ENCODE peak calls at places on chromosomes 4 and X, in four cellular contexts. N, B, O and T are unnamed samples.

GRCh38 chr4:144402176-144402575 is 243.8 kb upstream of the HHIP start:
- DNase-seq in B (no peak), O (no peak), N (no peak), T (no peak)

GRCh38 chr4:143186634-143187033 is 1.9 kb downstream of the USP38 start:
- DNase-seq in O (peak; percentile 13), B (no peak), N (peak; percentile 17), T (no peak)

GRCh38 chr4:185835336-185835735 is 23.3 kb upstream of the SORBS2 start:
- DNase-seq in O (no peak), N (no peak), B (no peak), T (no peak)

GRCh38 chr4:123555500-123556273 is 159.1 kb downstream of the SPRY1 start:
- DNase-seq in B (peak; percentile 92), O (peak; percentile 99), N (peak; percentile 19), T (peak; percentile 93)

GRCh38 chr4:78336093-78336943 is 215.3 kb upstream of the ANXA3 start:
- DNase-seq in N (no peak), O (peak; percentile 93), B (no peak), T (no peak)

GRCh38 chr4:2436301-2436700 is 17.5 kb downstream of the CFAP99 start:
- DNase-seq in N (no peak), B (no peak), O (no peak), T (no peak)

GRCh38 chr4:2923678-2924173 is 39.5 kb downstream of the NOP14 start:
- DNase-seq in B (peak; percentile 14), O (no peak), N (no peak), T (no peak)

GRCh38 chr4:22238742-22239141 is 277.1 kb downstream of the ADGRA3 start:
- DNase-seq in N (no peak), B (no peak), O (no peak), T (no peak)

GRCh38 chr4:21744046-21744445 is 204.5 kb downstream of the KCNIP4 start:
- DNase-seq in B (no peak), O (no peak), N (no peak), T (no peak)

GRCh38 chrX:74349387-74349786 is 45.4 kb downstream of the ZCCHC13 start:
- DNase-seq in N (no peak), B (no peak), O (peak; percentile 53), T (no peak)

GRCh38 chr4:15233626-15234025 is 194.2 kb upstream of the C1QTNF7 start:
- DNase-seq in O (no peak), B (no peak), N (no peak), T (no peak)

GRCh38 chrX:77451041-77451440 is 3.9 kb downstream of the FGF16 start:
- DNase-seq in B (no peak), N (no peak), O (no peak), T (no peak)

GRCh38 chr4:2091990-2092652 is 33.0 kb downstream of the NAT8L start:
- DNase-seq in N (no peak), B (no peak), O (no peak), T (peak; percentile 38)

GRCh38 chrX:129719931-129720520 is 18.8 kb upstream of the XPNPEP2 start:
- DNase-seq in N (no peak), O (peak; percentile 40), B (no peak), T (no peak)

GRCh38 chrX:63958134-63958865 is 173.3 kb upstream of the ARHGEF9 start:
- DNase-seq in O (no peak), N (no peak), B (no peak), T (no peak)

GRCh38 chr4:153022233-153022632 is 86.1 kb downstream of the FHDC1 start:
- DNase-seq in N (no peak), O (no peak), B (no peak), T (no peak)

GRCh38 chr4:83074086-83074704 is 39.2 kb downstream of the COPS4 start:
- DNase-seq in B (no peak), O (peak; percentile 94), N (peak; percentile 43), T (no peak)

GRCh38 chr4:173518419-173519102 is 11.5 kb downstream of the HAND2 start:
- DNase-seq in N (no peak), B (no peak), O (peak; percentile 52), T (no peak)

GRCh38 chrX:70039758-70040157 is 10.0 kb downstream of the AWAT2 start:
- DNase-seq in N (no peak), O (no peak), B (no peak), T (no peak)

GRCh38 chrX:74422576-74423288 is 1.4 kb downstream of the SLC16A2 start:
- DNase-seq in B (peak; percentile 43), N (no peak), O (peak; percentile 78), T (peak; percentile 70)

GRCh38 chr4:143375326-143376073 is 38.8 kb downstream of the GAB1 start:
- DNase-seq in B (no peak), O (no peak), N (peak; percentile 44), T (no peak)

GRCh38 chrX:131763674-131764073 is 219.8 kb downstream of the OR13H1 start:
- DNase-seq in N (no peak), O (no peak), B (no peak), T (peak; percentile 81)

GRCh38 chr4:1337376-1337831 is 9.6 kb upstream of the UVSSA start:
- DNase-seq in O (no peak), B (no peak), N (no peak), T (no peak)

GRCh38 chrX:19554786-19555185 is 39.5 kb upstream of the MAP3K15 start:
- DNase-seq in B (no peak), N (no peak), O (peak; percentile 37), T (no peak)

GRCh38 chr4:142402925-142403324 is 443.2 kb downstream of the INPP4B start:
- DNase-seq in B (no peak), O (peak; percentile 54), N (no peak), T (no peak)

GRCh38 chr4:77104405-77105292 is 28.9 kb upstream of the CCNI start:
- DNase-seq in O (peak; percentile 65), N (no peak), B (peak; percentile 79), T (peak; percentile 63)

GRCh38 chrX:71577682-71578081 is 555 bp upstream of the GCNA start:
- DNase-seq in B (no peak), N (peak; percentile 20), O (peak; percentile 3), T (no peak)

GRCh38 chr4:89535251-89535650 is 227.7 kb upstream of the GPRIN3 start:
- DNase-seq in B (no peak), N (no peak), O (peak; percentile 25), T (no peak)

GRCh38 chr4:94455081-94455480 is 3.3 kb downstream of the PDLIM5 start:
- DNase-seq in O (peak; percentile 90), N (peak; percentile 22), B (peak; percentile 82), T (peak; percentile 88)

GRCh38 chrX:112852850-112853249 is 12.2 kb upstream of the AMOT start:
- DNase-seq in N (no peak), O (no peak), B (no peak), T (no peak)

GRCh38 chrX:112851806-112852205 is 11.2 kb upstream of the AMOT start:
- DNase-seq in N (no peak), B (no peak), O (peak; percentile 70), T (no peak)

DNA sequence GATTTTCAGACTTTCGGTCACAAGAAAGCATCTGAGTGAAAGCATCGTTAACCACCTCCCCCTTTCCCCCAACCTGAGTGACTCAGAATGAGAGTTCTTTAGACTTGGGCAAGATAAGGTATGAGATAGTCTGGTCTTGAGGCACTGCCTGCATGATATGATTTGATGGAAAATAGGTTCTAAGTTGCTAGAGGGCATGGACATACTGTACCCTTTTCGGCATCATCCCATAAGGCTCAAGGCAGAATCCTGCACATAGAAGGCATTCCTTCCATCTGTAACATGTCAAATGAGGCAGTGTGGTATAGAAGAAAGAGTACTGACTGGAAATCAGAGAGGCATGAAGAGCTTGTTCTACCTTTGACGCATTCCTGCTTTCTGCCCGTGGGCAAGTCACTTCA is 16.8 kb upstream of the AMOT start:
- DNase-seq in B (no peak), N (no peak), O (no peak), T (no peak)
- H3K4me1 ChIP-seq in B (no peaks in the 10 kb centered on the region), N (no peaks in the 10 kb centered on the region), O (no peaks in the 10 kb centered on the region), T (no peaks in the 10 kb centered on the region)

DNA sequence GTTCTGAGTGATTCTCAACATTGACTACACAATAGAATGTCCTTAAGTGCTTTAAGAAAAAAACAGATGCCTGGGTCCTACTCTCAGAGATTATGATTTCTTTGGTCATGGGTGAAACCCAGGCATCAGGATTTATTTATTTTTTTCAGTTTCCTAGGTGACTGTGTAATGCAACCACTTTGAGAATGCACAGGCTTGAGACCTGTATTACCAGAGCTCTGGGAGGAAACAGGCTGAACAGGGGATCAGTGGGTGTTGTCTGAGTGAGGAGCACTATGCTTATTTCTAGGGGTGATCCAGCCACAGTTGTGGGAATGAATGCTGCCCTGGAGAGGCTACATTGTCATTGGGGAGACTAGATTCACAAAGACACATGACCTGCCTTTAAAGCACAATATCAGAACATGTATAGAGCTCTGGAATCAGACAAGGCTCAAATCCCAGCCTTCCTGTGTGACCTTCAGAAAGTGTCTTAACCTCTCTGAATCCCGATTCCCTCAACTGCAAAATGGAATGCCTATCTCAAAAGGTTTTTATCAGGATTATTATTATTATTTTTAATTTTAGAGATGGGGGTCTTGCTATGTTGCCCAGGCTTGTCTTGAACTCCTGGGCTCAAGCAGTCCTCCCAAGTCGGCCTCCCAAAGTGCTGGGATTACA is 61.6 kb upstream of the PRPS1 start:
- DNase-seq in B (no peak), N (no peak), O (peak; percentile 3), T (no peak)
- H3K4me1 ChIP-seq in B (no peaks in the 10 kb centered on the region), N (no peaks in the 10 kb centered on the region), O (peaks cover 3% of the 10 kb centered on the region), T (no peaks in the 10 kb centered on the region)

DNA sequence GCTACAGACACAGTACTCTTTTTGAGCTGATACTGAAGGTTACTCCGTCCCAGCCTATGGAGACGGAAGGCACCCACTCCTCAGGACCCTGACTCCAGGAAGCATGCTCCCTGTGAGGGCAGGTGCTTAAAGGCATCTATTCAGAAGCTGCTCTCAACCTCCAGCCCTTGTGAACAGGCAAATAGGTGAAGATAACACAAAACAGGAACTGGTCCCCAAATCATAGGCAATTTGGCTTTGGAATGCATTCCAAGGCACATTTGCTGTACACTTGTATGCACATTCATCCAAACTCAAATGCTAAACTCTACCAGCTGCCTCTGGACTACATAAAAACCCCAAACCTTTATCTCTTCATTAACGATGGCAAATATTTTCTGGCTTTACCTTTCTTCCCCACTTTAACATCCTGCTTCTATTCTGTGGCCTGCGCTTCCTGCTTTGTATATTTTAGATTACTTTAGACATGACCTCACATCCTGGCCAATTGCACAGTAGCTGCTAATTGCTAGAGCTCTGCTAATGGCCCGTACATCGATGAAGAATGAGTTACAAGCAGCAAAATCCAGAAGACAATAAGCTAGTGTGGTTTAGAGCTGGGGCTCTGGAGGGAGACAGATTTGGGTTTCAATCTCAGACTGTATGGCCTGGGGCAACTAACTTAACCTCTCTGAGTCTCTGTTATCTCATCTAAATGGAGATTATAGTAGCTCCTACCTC is 3.2 kb downstream of the SEL1L3 start:
- DNase-seq in N (no peak), B (no peak), O (peak; percentile 22), T (no peak)
- H3K4me1 ChIP-seq in N (peaks cover 16% of the 10 kb centered on the region), B (peaks cover 21% of the 10 kb centered on the region), O (peaks cover 13% of the 10 kb centered on the region), T (peaks cover 32% of the 10 kb centered on the region)

GRCh38 chr4:56238251-56238650 is 149.0 kb downstream of the AASDH start:
- DNase-seq in B (no peak), O (no peak), N (no peak), T (no peak)

GRCh38 chr4:56244681-56245080 is 142.6 kb downstream of the AASDH start:
- DNase-seq in B (no peak), N (no peak), O (no peak), T (no peak)

GRCh38 chr4:56243107-56243506 is 144.2 kb downstream of the AASDH start:
- DNase-seq in N (no peak), O (no peak), B (no peak), T (no peak)

GRCh38 chr4:56240554-56241190 is 146.6 kb downstream of the AASDH start:
- DNase-seq in N (peak; percentile 15), O (peak; percentile 21), B (no peak), T (no peak)

DNA sequence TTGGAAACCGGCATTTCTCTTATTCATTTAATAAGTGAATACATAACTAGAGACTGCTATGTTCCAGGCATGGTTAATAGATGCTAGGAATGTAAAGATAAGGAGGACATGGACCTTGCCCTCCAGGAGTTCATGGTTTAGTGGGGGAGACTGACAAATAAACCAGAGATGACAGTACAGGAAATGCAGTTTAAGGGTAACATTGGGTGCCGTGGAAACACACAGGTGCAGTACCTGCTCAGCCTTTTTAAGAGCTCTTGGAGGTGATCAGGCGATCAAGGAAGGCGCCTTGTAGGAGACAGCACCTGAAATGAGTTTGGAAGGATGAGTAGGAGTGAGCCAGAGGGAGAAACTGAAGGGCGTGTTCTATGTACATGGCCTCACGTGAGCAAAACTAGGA is 145.8 kb downstream of the AASDH start:
- DNase-seq in N (no peak), O (no peak), B (no peak), T (no peak)
- H3K4me1 ChIP-seq in N (no peaks in the 10 kb centered on the region), O (peaks cover 11% of the 10 kb centered on the region), B (no peaks in the 10 kb centered on the region), T (no peaks in the 10 kb centered on the region)